ENCODE peak calls at places on chromosomes 13 and 19, in six cellular contexts. W is colonic mucosa, T is NCI-H510A, D is mesothelial cell of epicardium, G is heart left ventricle, E is endothelial cell of umbilical vein. V is an unnamed sample.
A peak's percentile ranks its signal among the peaks of the same experiment; 100 is the strongest.

GRCh38 chr19:6577410-6578125 is 13.4 kb downstream of the CD70 start:
- DNase-seq in W (peak; percentile 52), T (no peak), D (no peak), G (no peak), E (peak; percentile 12), V (peak; percentile 52)

GRCh38 chr13:27919299-27919933 is 384 bp upstream of the PDX1 start:
- DNase-seq in W (no peak), T (peak; percentile 39), D (no peak), G (no peak), E (no peak), V (no peak)

GRCh38 chr19:57227461-57227860 is 3.4 kb upstream of the AURKC start:
- DNase-seq in W (no peak), T (no peak), D (no peak), G (no peak), E (no peak), V (no peak)

GRCh38 chr19:10105241-10106099 is 692 bp upstream of the PPAN start:
- DNase-seq in W (peak; percentile 20), T (no peak), D (no peak), G (no peak), E (no peak), V (no peak)

GRCh38 chr19:5792224-5792623 is 1.3 kb upstream of the DUS3L start:
- DNase-seq in W (no peak), T (no peak), D (no peak), G (no peak), E (no peak), V (no peak)

GRCh38 chr19:13195678-13196077 is 45.5 kb downstream of the IER2 start:
- DNase-seq in W (peak; percentile 80), T (peak; percentile 27), D (no peak), G (no peak), E (no peak), V (no peak)

GRCh38 chr19:49497047-49497789 is 984 bp downstream of the RPS11 start:
- DNase-seq in W (peak; percentile 85), T (peak; percentile 56), D (no peak), G (no peak), E (peak; percentile 49), V (peak; percentile 59)

GRCh38 chr13:50592412-50593145 is 250.9 kb downstream of the DLEU7 start:
- DNase-seq in W (no peak), T (no peak), D (no peak), G (no peak), E (peak; percentile 29), V (peak; percentile 44)

GRCh38 chr19:11685676-11686650 is 52.8 kb downstream of the ZNF823 start:
- DNase-seq in W (no peak), T (no peak), D (no peak), G (no peak), E (no peak), V (no peak)

GRCh38 chr19:3642987-3643386 is 16.4 kb upstream of the CACTIN start:
- DNase-seq in W (no peak), T (no peak), D (no peak), G (no peak), E (peak; percentile 6), V (peak; percentile 28)

GRCh38 chr13:86601351-86601750 is 802.1 kb upstream of the SLITRK6 start:
- DNase-seq in W (no peak), T (no peak), D (no peak), G (no peak), E (no peak), V (no peak)

GRCh38 chr13:58704953-58705352 is 1073.4 kb downstream of the PCDH17 start:
- DNase-seq in W (no peak), T (no peak), D (no peak), G (no peak), E (no peak), V (no peak)

GRCh38 chr13:34338102-34338501 is 520.2 kb downstream of the RFC3 start:
- DNase-seq in W (no peak), T (no peak), D (no peak), G (no peak), E (no peak), V (no peak)

GRCh38 chr13:102707465-102707864 is 12.6 kb upstream of the METTL21C start:
- DNase-seq in W (no peak), T (no peak), D (no peak), G (no peak), E (peak; percentile 93), V (peak; percentile 80)

GRCh38 chr13:46168341-46168740 is 13.6 kb downstream of the LCP1 start:
- DNase-seq in W (no peak), T (no peak), D (peak; percentile 35), G (no peak), E (no peak), V (no peak)

GRCh38 chr13:27500806-27501534 is 50.6 kb upstream of the MTIF3 start:
- DNase-seq in W (no peak), T (no peak), D (no peak), G (no peak), E (no peak), V (no peak)

GRCh38 chr19:18469245-18470107 is 31.5 kb upstream of the ISYNA1 start:
- DNase-seq in W (peak; percentile 73), T (no peak), D (no peak), G (peak; percentile 85), E (peak; percentile 49), V (peak; percentile 85)

V was measured in lung microvascular endothelial cell.